ENCODE peak calls at places on chromosomes 7 and 10, in seven cellular contexts. J is T-cell; B is naive B cell; H is left cardiac atrium; K is HCT116; X is activated naive CD8-positive, alpha-beta T cell treated with anti-CD3 and anti-CD28 coated beads, Interleukin-2, amount 50 U/mL, for 24 hours; P is heart right ventricle. S is an unnamed sample.

GRCh38 chr7:57210212-57210611 is 78.0 kb upstream of the ZNF479 start:
- ATAC-seq in B (no peak), K (no peak), X (no peak), P (no peak), H (no peak), J (no peak), S (no peak)

GRCh38 chr10:126979311-126979710 is 74.1 kb downstream of the DOCK1 start:
- ATAC-seq in P (no peak), X (no peak), K (no peak), B (no peak), J (no peak), H (no peak), S (no peak)

GRCh38 chr10:98361131-98361633 is 53.8 kb downstream of the PYROXD2 start:
- ATAC-seq in B (no peak), J (no peak), P (peak; percentile 91), X (peak; percentile 95), H (peak; percentile 99), K (peak; percentile 70), S (peak; percentile 83)

GRCh38 chr10:79905322-79906314 is 43.3 kb downstream of the SFTPD start:
- ATAC-seq in J (peak; percentile 75), K (peak; percentile 31), X (peak; percentile 77), P (peak; percentile 57), H (peak; percentile 24), B (no peak), S (peak; percentile 61)

GRCh38 chr10:121002586-121003205 is 151.5 kb downstream of the WDR11 start:
- ATAC-seq in J (no peak), K (peak; percentile 50), X (no peak), H (no peak), B (no peak), P (no peak), S (no peak)

GRCh38 chr7:98250789-98251188 is 1.2 kb downstream of the TECPR1 start:
- ATAC-seq in K (no peak), H (no peak), J (peak; percentile 34), B (no peak), P (no peak), X (peak; percentile 29), S (no peak)

GRCh38 chr10:59856104-59856503 is 50.3 kb downstream of the CCDC6 start:
- ATAC-seq in X (no peak), J (no peak), P (no peak), K (no peak), B (no peak), H (no peak), S (no peak)

GRCh38 chr7:16066805-16067459 is 354.4 kb downstream of the CRPPA start:
- ATAC-seq in X (no peak), J (no peak), P (peak; percentile 84), B (no peak), K (no peak), H (peak; percentile 33), S (no peak)

GRCh38 chr7:17247357-17247756 is 51.1 kb upstream of the AHR start:
- ATAC-seq in J (no peak), X (no peak), H (no peak), B (no peak), K (no peak), P (no peak), S (no peak)

GRCh38 chr10:79399242-79399831 is 46.1 kb downstream of the ZCCHC24 start:
- ATAC-seq in K (no peak), H (peak; percentile 77), P (peak; percentile 81), X (peak; percentile 16), B (no peak), J (peak; percentile 38), S (peak; percentile 16)

GRCh38 chr7:46072722-46073121 is 151.7 kb upstream of the IGFBP3 start:
- ATAC-seq in K (no peak), J (no peak), B (no peak), X (no peak), P (no peak), H (no peak), S (no peak)

GRCh38 chr10:15331456-15331855 is 39.6 kb downstream of the FAM171A1 start:
- ATAC-seq in K (no peak), B (no peak), X (no peak), H (no peak), J (no peak), P (no peak), S (no peak)

GRCh38 chr7:98826400-98826799 is 43.4 kb downstream of the TMEM130 start:
- ATAC-seq in J (no peak), X (no peak), H (peak; percentile 19), B (no peak), P (peak; percentile 18), K (no peak), S (no peak)

GRCh38 chr10:88877298-88877697 is 2.7 kb upstream of the STAMBPL1 start:
- ATAC-seq in B (no peak), K (no peak), P (no peak), X (no peak), J (no peak), H (no peak), S (no peak)

GRCh38 chr7:92763636-92764423 is 72.5 kb downstream of the CDK6 start:
- ATAC-seq in X (peak; percentile 58), H (no peak), K (peak; percentile 86), P (no peak), B (no peak), J (no peak), S (peak; percentile 41)

GRCh38 chr10:69492746-69493462 is 41.6 kb downstream of the TSPAN15 start:
- ATAC-seq in H (no peak), X (no peak), J (no peak), K (no peak), B (no peak), P (no peak), S (no peak)

GRCh38 chr10:122648599-122649428 is 50.8 kb downstream of the C10orf120 start:
- ATAC-seq in K (peak; percentile 89), P (peak; percentile 70), J (no peak), B (no peak), H (peak; percentile 63), X (no peak), S (no peak)

GRCh38 chr7:132410385-132410784 is 165.9 kb downstream of the PLXNA4 start:
- ATAC-seq in X (no peak), H (peak; percentile 93), P (peak; percentile 96), K (no peak), J (no peak), B (no peak), S (no peak)

GRCh38 chr10:85696893-85697292 is 669.7 kb downstream of the GRID1 start:
- ATAC-seq in B (no peak), K (no peak), H (no peak), X (no peak), P (no peak), J (no peak), S (no peak)

GRCh38 chr7:96093435-96093834 is 228.5 kb downstream of the SLC25A13 start:
- ATAC-seq in K (no peak), B (no peak), J (no peak), P (no peak), X (peak; percentile 52), H (no peak), S (no peak)

GRCh38 chr10:11170993-11171416 is 153.3 kb downstream of the CELF2 start:
- ATAC-seq in X (peak; percentile 63), K (no peak), B (peak; percentile 55), J (no peak), P (peak; percentile 33), H (no peak), S (peak; percentile 71)

GRCh38 chr10:60534791-60535389 is 145.2 kb upstream of the ANK3 start:
- ATAC-seq in P (no peak), H (no peak), X (peak; percentile 40), K (no peak), J (no peak), B (peak; percentile 30), S (peak; percentile 81)

GRCh38 chr10:71889388-71889987 is 38.4 kb upstream of the PSAP start:
- ATAC-seq in X (no peak), B (no peak), K (peak; percentile 28), H (peak; percentile 1), J (no peak), P (no peak), S (no peak)

GRCh38 chr7:135386776-135387175 is 123.1 kb downstream of the CNOT4 start:
- ATAC-seq in J (no peak), K (no peak), B (no peak), H (no peak), P (no peak), X (no peak), S (no peak)

GRCh38 chr7:17307558-17307957 is 9.1 kb downstream of the AHR start:
- ATAC-seq in B (no peak), P (peak; percentile 22), K (no peak), J (no peak), H (no peak), X (no peak), S (no peak)

GRCh38 chr10:55631071-55631654 is 729.9 kb downstream of the ZWINT start:
- ATAC-seq in B (no peak), K (no peak), X (peak; percentile 76), J (no peak), P (peak; percentile 94), H (peak; percentile 88), S (peak; percentile 69)

S was measured in stimulated activated memory B cell treated with anti-CD40 and anti-IgM and Interleukin-4, amounts not matched to agents 10 μg/mL and 1 μg/mL and 100 μg/mL, for 72 hours.